ENCODE peak calls at places on chromosomes 6 and 20, in six cellular contexts. D is cardiac muscle cell, U is fibroblast of the aortic adventitia, I is ovary, L is GM13977, Y is neural crest cell. G is an unnamed sample.
A peak's percentile ranks its signal among the peaks of the same experiment; 100 is the strongest.

GRCh38 chr20:51731771-51732453 is 36.3 kb downstream of the ATP9A start:
- DNase-seq in D (no peak), U (no peak), I (peak; percentile 69), L (no peak), Y (no peak), G (no peak)

GRCh38 chr20:63957690-63958441 is 1.6 kb upstream of the UCKL1 start:
- DNase-seq in D (no peak), U (no peak), I (no peak), L (no peak), Y (no peak), G (no peak)

GRCh38 chr6:105835373-105835772 is 250.8 kb upstream of the PRDM1 start:
- DNase-seq in D (peak; percentile 57), U (peak; percentile 23), I (no peak), L (no peak), Y (peak; percentile 37), G (no peak)

GRCh38 chr20:50015993-50016770 is 33.4 kb downstream of the SNAI1 start:
- DNase-seq in D (peak; percentile 93), U (no peak), I (no peak), L (no peak), Y (peak; percentile 24), G (no peak)

GRCh38 chr20:6051505-6051904 is 2.4 kb downstream of the LRRN4 start:
- DNase-seq in D (no peak), U (peak; percentile 76), I (no peak), L (no peak), Y (no peak), G (no peak)

GRCh38 chr20:51335329-51335841 is 207.1 kb downstream of the NFATC2 start:
- DNase-seq in D (no peak), U (peak; percentile 87), I (no peak), L (peak; percentile 69), Y (no peak), G (peak; percentile 56)

GRCh38 chr20:23397961-23398360 is 23.3 kb downstream of the NAPB start:
- DNase-seq in D (no peak), U (peak; percentile 50), I (no peak), L (no peak), Y (no peak), G (no peak)

GRCh38 chr6:125844989-125845388 is 54.2 kb downstream of the NCOA7 start:
- DNase-seq in D (no peak), U (peak; percentile 56), I (no peak), L (no peak), Y (no peak), G (no peak)

GRCh38 chr6:47197672-47198640 is 111.7 kb downstream of the TNFRSF21 start:
- DNase-seq in D (no peak), U (no peak), I (no peak), L (peak; percentile 5), Y (no peak), G (no peak)

GRCh38 chr6:56516003-56516402 is 126.7 kb downstream of the DST start:
- DNase-seq in D (no peak), U (no peak), I (no peak), L (no peak), Y (no peak), G (no peak)

GRCh38 chr20:32385541-32385940 is 27.4 kb downstream of the ASXL1 start:
- DNase-seq in D (no peak), U (peak; percentile 28), I (no peak), L (no peak), Y (no peak), G (no peak)

GRCh38 chr6:42084889-42085288 is 34.6 kb downstream of the TAF8 start:
- DNase-seq in D (no peak), U (peak; percentile 19), I (no peak), L (no peak), Y (no peak), G (no peak)
- TF ChIP-seq CTCF in D (no peak), U (peak; percentile 38), I (no peak), L (no peak), Y (peak; percentile 32), G (no peak)

GRCh38 chr6:27007020-27007419 is 240.5 kb upstream of the PRSS16 start:
- DNase-seq in D (peak; percentile 34), U (no peak), I (no peak), L (no peak), Y (no peak), G (no peak)

DNA sequence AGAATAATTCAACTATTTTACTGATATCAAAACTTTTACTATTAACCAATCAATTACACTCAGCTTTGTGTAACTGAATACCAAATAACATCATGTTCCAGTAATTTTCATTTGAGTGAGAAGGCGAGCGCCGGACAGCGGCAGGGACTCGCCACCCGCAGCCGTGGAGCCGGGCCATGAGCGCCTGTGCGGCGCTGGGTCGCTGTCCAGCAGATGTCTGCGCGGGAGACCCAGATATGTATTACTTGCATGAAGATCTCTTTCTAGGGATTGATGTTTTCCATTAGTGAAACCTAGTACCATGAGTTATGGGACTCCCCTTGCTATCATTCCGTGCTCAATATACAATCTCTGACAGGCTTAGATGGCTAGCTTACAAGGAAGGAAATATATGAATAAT is 245.1 kb upstream of the PRSS16 start:
- DNase-seq in D (no peak), U (no peak), I (no peak), L (no peak), Y (no peak), G (no peak)
- TF ChIP-seq CTCF in D (no peak), U (no peak), I (no peak), L (no peak), Y (no peak), G (no peak)

GRCh38 chr6:160116411-160116810 is 5.2 kb upstream of the SLC22A1 start:
- DNase-seq in D (no peak), U (no peak), I (no peak), L (no peak), Y (no peak), G (no peak)
- TF ChIP-seq CTCF in D (no peak), U (no peak), I (no peak), L (no peak), Y (no peak), G (no peak)

GRCh38 chr20:47749367-47749766 is 35.9 kb downstream of the SULF2 start:
- DNase-seq in D (no peak), U (peak; percentile 83), I (peak; percentile 72), L (no peak), Y (no peak), G (no peak)
- TF ChIP-seq CTCF in D (no peak), U (no peak), I (no peak), L (no peak), Y (no peak), G (no peak)